ENCODE peak calls at places on chromosomes 7 and 10, in five cellular contexts. J, R, W, K and O are unnamed samples.

GRCh38 chr10:99292159-99292558 is 37.0 kb upstream of the CNNM1 start:
- DNase-seq in K (no peak), W (no peak), R (no peak), J (no peak), O (no peak)

GRCh38 chr7:66043681-66044497 is 31.7 kb upstream of the ASL start:
- DNase-seq in R (peak; percentile 50), J (peak; percentile 51), K (no peak), W (no peak), O (no peak)

GRCh38 chr10:13657184-13657680 is 70.5 kb downstream of the PRPF18 start:
- DNase-seq in K (no peak), W (no peak), R (no peak), J (no peak), O (no peak)

GRCh38 chr7:143485091-143485490 is 7.4 kb downstream of the TAS2R41 start:
- DNase-seq in J (no peak), W (no peak), R (no peak), K (no peak), O (no peak)

GRCh38 chr7:44798649-44799275 is 2.3 kb downstream of the PPIA start:
- DNase-seq in W (no peak), R (no peak), J (no peak), K (no peak), O (no peak)

GRCh38 chr7:94584113-94584512 is 71.8 kb downstream of the SGCE start:
- DNase-seq in J (no peak), K (no peak), W (no peak), R (no peak), O (no peak)

GRCh38 chr7:14924398-14924797 is 21.8 kb upstream of the DGKB start:
- DNase-seq in K (no peak), R (no peak), W (no peak), J (no peak), O (no peak)

GRCh38 chr10:112271982-112272381 is 11.2 kb upstream of the TECTB start:
- DNase-seq in R (no peak), W (no peak), J (no peak), K (no peak), O (no peak)

GRCh38 chr10:133515471-133515870 is 11.7 kb upstream of the CYP2E1 start:
- DNase-seq in R (no peak), J (no peak), K (no peak), W (no peak), O (no peak)

GRCh38 chr7:122303522-122303970 is 1.0 kb downstream of the FEZF1 start:
- DNase-seq in W (no peak), K (no peak), R (no peak), J (no peak), O (peak; percentile 59)

GRCh38 chr7:72438491-72438890 is 26.4 kb upstream of the CALN1 start:
- DNase-seq in K (no peak), J (no peak), R (no peak), W (no peak), O (no peak)

GRCh38 chr10:24617771-24618396 is 105.8 kb downstream of the ARHGAP21 start:
- DNase-seq in J (peak; percentile 52), W (no peak), R (peak; percentile 66), K (no peak), O (peak; percentile 71)

GRCh38 chr10:60535427-60535826 is 145.8 kb upstream of the ANK3 start:
- DNase-seq in R (no peak), W (no peak), J (no peak), K (no peak), O (no peak)

GRCh38 chr7:127447326-127447945 is 54.9 kb upstream of the ZNF800 start:
- DNase-seq in R (no peak), K (no peak), J (no peak), W (no peak), O (no peak)

GRCh38 chr7:137025469-137026175 is 157.2 kb downstream of the CHRM2 start:
- DNase-seq in R (no peak), W (no peak), K (no peak), J (no peak), O (no peak)

GRCh38 chr7:101170617-101171441 is 5.5 kb upstream of the VGF start:
- DNase-seq in J (no peak), K (no peak), R (no peak), W (no peak), O (no peak)
- H3K4me3 ChIP-seq in J (no peak overlapping the region), K (no peak overlapping the region), R (no peak overlapping the region), W (no peak overlapping the region), O (no peak overlapping the region)

GRCh38 chr7:106012184-106012583 is 49.1 kb downstream of the CDHR3 start:
- DNase-seq in W (no peak), K (no peak), J (no peak), R (no peak), O (no peak)

GRCh38 chr7:106010331-106010730 is 47.3 kb downstream of the CDHR3 start:
- DNase-seq in J (no peak), K (no peak), R (no peak), W (no peak), O (no peak)

GRCh38 chr7:106012935-106013439 is 49.9 kb downstream of the CDHR3 start:
- DNase-seq in W (no peak), J (no peak), R (no peak), K (no peak), O (no peak)

GRCh38 chr7:106009511-106010226 is 46.6 kb downstream of the CDHR3 start:
- DNase-seq in K (peak; percentile 95), R (peak; percentile 82), J (peak; percentile 79), W (peak; percentile 28), O (peak; percentile 86)

GRCh38 chr7:106010866-106011265 is 47.8 kb downstream of the CDHR3 start:
- DNase-seq in W (no peak), J (no peak), K (no peak), R (no peak), O (no peak)
- H3K27ac ChIP-seq in W (no peak overlapping the region), J (no peak overlapping the region), K (peak overlapping the region; percentile 69), R (no peak overlapping the region), O (no peak overlapping the region)

GRCh38 chr10:124667425-124668130 is 76.6 kb downstream of the FAM53B start:
- DNase-seq in W (no peak), K (no peak), J (no peak), R (peak; percentile 4), O (no peak)
- H3K4me1 ChIP-seq in W (no peaks in the 10 kb centered on the region), K (peaks cover 68% of the 10 kb centered on the region), J (peaks cover 98% of the 10 kb centered on the region), R (peaks cover 62% of the 10 kb centered on the region), O (no peaks in the 10 kb centered on the region)

GRCh38 chr10:5461201-5461585 is 38.2 kb downstream of the CALML5 start:
- DNase-seq in K (peak; percentile 88), R (no peak), W (no peak), J (no peak), O (no peak)

GRCh38 chr10:5464521-5464920 is 34.8 kb downstream of the CALML5 start:
- DNase-seq in R (no peak), W (no peak), K (peak; percentile 66), J (no peak), O (no peak)

GRCh38 chr10:5461914-5462840 is 37.2 kb downstream of the CALML5 start:
- DNase-seq in R (no peak), K (peak; percentile 81), W (no peak), J (no peak), O (no peak)

GRCh38 chr10:5460468-5461200 is 38.7 kb downstream of the CALML5 start:
- DNase-seq in W (no peak), K (peak; percentile 81), J (no peak), R (no peak), O (no peak)

GRCh38 chr10:5462841-5463293 is 36.5 kb downstream of the CALML5 start:
- DNase-seq in J (no peak), W (no peak), K (peak; percentile 79), R (no peak), O (no peak)
- H3K4me3 ChIP-seq in J (no peak overlapping the region), W (no peak overlapping the region), K (no peak overlapping the region), R (no peak overlapping the region), O (no peak overlapping the region)

DNA sequence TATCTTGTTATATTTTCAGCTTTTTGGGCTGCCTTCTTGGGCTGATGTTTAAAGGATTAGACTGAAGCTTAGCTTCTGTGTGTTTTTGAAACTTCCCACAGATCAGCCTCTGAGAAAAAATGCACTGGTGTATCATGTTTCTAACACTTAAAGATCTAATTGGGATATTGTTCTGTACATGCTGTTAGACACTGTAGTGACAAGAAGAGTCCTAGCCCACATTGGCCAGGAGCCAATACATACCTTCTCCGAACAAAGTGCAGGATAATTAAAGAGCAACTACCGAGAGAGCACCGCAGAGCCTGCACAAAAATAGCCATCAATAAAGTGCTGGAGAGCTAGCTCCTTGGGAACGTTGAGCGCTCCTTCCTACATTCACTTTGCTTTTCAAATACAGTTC is 289.4 kb upstream of the SP8 start:
- DNase-seq in R (no peak), J (no peak), W (no peak), K (no peak), O (no peak)
- H3K27ac ChIP-seq in R (no peak overlapping the region), J (no peak overlapping the region), W (no peak overlapping the region), K (no peak overlapping the region), O (no peak overlapping the region)

GRCh38 chr7:105210721-105211205 is 178.0 kb downstream of the SRPK2 start:
- DNase-seq in R (no peak), K (no peak), J (peak; percentile 32), W (no peak), O (no peak)
- H3K4me1 ChIP-seq in R (peaks cover 10% of the 10 kb centered on the region), K (peaks cover 8% of the 10 kb centered on the region), J (peaks cover 22% of the 10 kb centered on the region), W (peaks cover 12% of the 10 kb centered on the region), O (peaks cover 11% of the 10 kb centered on the region)

GRCh38 chr10:79349766-79350406 is 2.6 kb downstream of the PPIF start:
- DNase-seq in J (no peak), W (no peak), R (no peak), K (no peak), O (no peak)
- H3K4me3 ChIP-seq in J (peak overlapping the region; percentile 91), W (no peak overlapping the region), R (no peak overlapping the region), K (no peak overlapping the region), O (no peak overlapping the region)

GRCh38 chr10:110491346-110491745 is 6.4 kb upstream of the DUSP5 start:
- DNase-seq in R (no peak), W (no peak), J (no peak), K (no peak), O (no peak)
- H3K27ac ChIP-seq in R (no peak overlapping the region), W (no peak overlapping the region), J (no peak overlapping the region), K (no peak overlapping the region), O (no peak overlapping the region)

GRCh38 chr10:74187237-74187636 is 36.2 kb downstream of the ADK start:
- DNase-seq in J (no peak), W (no peak), R (no peak), K (no peak), O (no peak)

GRCh38 chr10:74186678-74187077 is 35.7 kb downstream of the ADK start:
- DNase-seq in W (no peak), K (no peak), R (no peak), J (no peak), O (no peak)

GRCh38 chr10:74194545-74194944 is 43.5 kb downstream of the ADK start:
- DNase-seq in W (no peak), J (no peak), R (no peak), K (no peak), O (no peak)

GRCh38 chr10:74189999-74190421 is 39.0 kb downstream of the ADK start:
- DNase-seq in R (no peak), K (no peak), W (no peak), J (no peak), O (no peak)

GRCh38 chr10:74190494-74190893 is 39.5 kb downstream of the ADK start:
- DNase-seq in K (no peak), R (no peak), W (no peak), J (no peak), O (no peak)
- H3K4me1 ChIP-seq in K (peaks cover 9% of the 10 kb centered on the region), R (peaks cover 7% of the 10 kb centered on the region), W (peaks cover 10% of the 10 kb centered on the region), J (peaks cover 16% of the 10 kb centered on the region), O (peaks cover 28% of the 10 kb centered on the region)